ENCODE peak calls at places on chromosomes 4 and X, in four cellular contexts. O is CD8-positive, alpha-beta T cell; S is GM23338; D is psoas muscle. B is an unnamed sample. For H3K4me1, the result is how much of the 10 kb centered on the place peaks cover.

GRCh38 chr4:85701881-85702321 is 227.0 kb downstream of the ARHGAP24 start:
- DNase-seq in O (no peak), S (no peak), D (no peak), B (no peak)

GRCh38 chr4:150679018-150679766 is 97.2 kb downstream of the MAB21L2 start:
- DNase-seq in D (no peak), O (no peak), S (no peak), B (no peak)

GRCh38 chr4:1745165-1745564 is 23.8 kb downstream of the TACC3 start:
- DNase-seq in D (no peak), O (no peak), S (no peak), B (no peak)

GRCh38 chr4:92988301-92988700 is 684.5 kb downstream of the GRID2 start:
- DNase-seq in S (no peak), D (no peak), O (no peak), B (no peak)

GRCh38 chrX:153469811-153470410 is 465 bp downstream of the HAUS7 start:
- DNase-seq in S (peak), O (no peak), D (peak), B (no peak)

GRCh38 chr4:55503164-55503563 is 43.5 kb downstream of the CLOCK start:
- DNase-seq in S (no peak), D (no peak), O (no peak), B (no peak)

GRCh38 chrX:40496728-40497127 is 84.0 kb upstream of the ATP6AP2 start:
- DNase-seq in D (no peak), S (peak), O (no peak), B (no peak)

GRCh38 chrX:39242187-39242586 is 440.9 kb downstream of the MID1IP1 start:
- DNase-seq in D (no peak), S (peak), O (no peak), B (no peak)

GRCh38 chr4:32824321-32824720 is 2104.2 kb downstream of the PCDH7 start:
- DNase-seq in D (no peak), O (no peak), S (no peak), B (no peak)

GRCh38 chr4:147683172-147683571 is 791 bp downstream of the PRMT9 start:
- DNase-seq in O (no peak), D (no peak), S (peak), B (peak)
- H3K27ac ChIP-seq in O (peak), D (peak), S (no peak), B (peak)

DNA sequence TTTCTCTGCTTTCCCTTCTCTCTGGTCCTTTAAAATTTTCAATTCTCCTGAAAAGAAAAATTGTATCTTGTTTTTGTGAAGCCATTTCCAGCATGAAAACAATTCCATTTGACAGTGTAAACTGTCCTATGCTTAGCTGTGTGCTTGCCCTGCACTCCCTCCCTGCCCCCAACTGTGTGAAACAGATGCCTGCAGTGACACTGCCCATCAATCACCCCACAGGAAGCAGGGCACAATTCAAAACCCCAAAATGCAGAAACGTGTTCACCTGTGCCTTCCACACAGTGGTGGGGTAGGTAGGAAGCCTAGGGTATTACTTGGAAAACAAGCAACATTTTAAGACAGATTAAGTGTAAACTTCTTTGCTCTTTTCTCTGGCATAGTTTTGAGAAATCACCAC is 6.2 kb upstream of the FHDC1 start:
- DNase-seq in D (no peak), O (no peak), S (peak), B (no peak)
- H3K4me1 ChIP-seq in D (under half), O (under half), S (half or more), B (under half)

GRCh38 chrX:50072110-50072509 is 128.7 kb downstream of the AKAP4 start:
- DNase-seq in S (no peak), O (no peak), D (no peak), B (no peak)

GRCh38 chrX:50071507-50071906 is 129.3 kb downstream of the AKAP4 start:
- DNase-seq in S (no peak), O (no peak), D (no peak), B (no peak)

GRCh38 chrX:50075630-50076349 is 125.0 kb downstream of the AKAP4 start:
- DNase-seq in D (no peak), O (no peak), S (no peak), B (no peak)

GRCh38 chrX:50068893-50069292 is 131.9 kb downstream of the AKAP4 start:
- DNase-seq in S (no peak), O (no peak), D (no peak), B (no peak)

DNA sequence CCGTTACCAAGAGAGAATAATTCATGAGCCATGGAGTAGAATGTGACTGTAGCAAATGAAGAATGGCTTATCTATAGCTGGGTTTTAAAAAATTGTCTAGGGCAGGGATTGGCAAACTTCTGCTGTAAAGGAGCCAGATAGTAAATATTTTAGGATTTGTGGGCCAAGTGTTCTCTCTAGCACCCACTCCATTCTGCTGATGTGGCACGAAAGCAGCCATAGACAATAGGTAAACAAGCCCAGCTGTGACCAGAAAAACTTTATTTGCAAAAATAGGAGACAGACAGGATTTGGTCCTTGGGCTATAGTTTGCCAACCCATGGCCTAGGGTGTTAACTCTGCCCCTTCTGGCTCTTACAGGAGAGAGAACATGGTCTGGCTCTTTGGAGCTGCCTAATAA is 127.2 kb downstream of the AKAP4 start:
- DNase-seq in O (no peak), S (no peak), D (no peak), B (no peak)
- H3K4me3 ChIP-seq in O (no peak), S (no peak), D (no peak), B (no peak)

GRCh38 chr4:101914761-101915160 is 124.2 kb downstream of the BANK1 start:
- DNase-seq in O (no peak), D (no peak), S (no peak), B (no peak)
- H3K27ac ChIP-seq in O (no peak), D (no peak), S (no peak), B (no peak)

DNA sequence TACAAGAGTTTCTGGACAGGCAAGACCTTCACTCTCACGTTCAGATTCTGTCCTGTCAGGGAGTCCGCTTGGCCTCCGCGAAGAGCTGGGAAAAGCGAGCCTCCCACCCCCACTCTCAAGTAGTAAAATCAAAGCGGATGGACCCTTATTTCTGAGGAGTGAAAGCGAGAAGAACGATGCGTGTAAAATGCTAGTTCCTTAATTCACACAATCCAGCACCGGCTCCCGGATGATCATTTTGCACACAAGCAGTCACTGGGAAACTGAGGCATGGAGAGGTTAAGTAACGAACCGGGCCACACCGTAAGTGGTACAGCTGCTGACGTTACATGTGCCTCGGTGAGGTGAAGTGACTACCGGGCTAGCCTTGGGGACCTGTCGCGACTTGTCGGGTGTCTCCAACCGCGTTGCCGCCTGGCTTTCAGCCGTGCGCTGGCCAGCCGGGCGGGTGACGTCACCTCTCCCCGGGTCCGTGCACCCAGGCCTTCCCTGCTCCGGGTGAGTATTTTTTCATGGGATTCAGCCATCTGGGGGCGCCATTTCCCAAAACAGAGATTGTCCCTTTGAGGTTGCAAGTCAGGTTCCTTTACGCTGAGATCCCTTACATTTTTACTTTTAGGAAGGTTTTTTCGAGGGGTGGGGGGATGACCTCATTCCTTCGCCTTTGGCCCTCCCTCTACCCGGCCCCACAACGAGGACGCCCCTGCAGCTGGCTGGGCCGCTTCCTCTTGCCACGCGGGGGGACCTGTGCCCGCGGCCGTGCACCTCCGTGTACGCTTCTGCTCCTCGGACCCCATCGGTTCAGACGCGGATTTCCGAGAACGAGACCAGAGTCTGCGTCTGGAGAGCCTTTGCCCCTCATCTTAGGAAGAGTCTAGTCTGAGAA is 3.4 kb upstream of the SFRP2 start:
- DNase-seq in D (peak), O (no peak), S (peak), B (peak)
- H3K4me1 ChIP-seq in D (under half), O (under half), S (under half), B (under half)